ENCODE peak calls at places on chromosomes 6 and 20, in ten cellular contexts. D, N, M, B, H, P, V, X, Z and F are unnamed samples.

GRCh38 chr20:39812116-39812515 is 850.0 kb downstream of the DHX35 start:
- DNase-seq in H (no peak), P (no peak), N (no peak), V (no peak), M (peak; percentile 73), X (no peak), Z (no peak), B (no peak), D (no peak), F (no peak)

GRCh38 chr6:37177950-37178517 is 8.1 kb downstream of the PIM1 start:
- DNase-seq in D (no peak), M (no peak), N (no peak), Z (no peak), H (no peak), X (no peak), P (no peak), V (no peak), B (no peak), F (no peak)

GRCh38 chr6:149501768-149502167 is 17.0 kb upstream of the ZC3H12D start:
- DNase-seq in V (no peak), N (no peak), H (no peak), M (no peak), Z (no peak), P (no peak), D (no peak), X (no peak), B (no peak), F (no peak)

GRCh38 chr6:40249935-40250334 is 315.7 kb upstream of the MOCS1 start:
- DNase-seq in X (no peak), D (no peak), M (no peak), B (no peak), V (no peak), P (no peak), Z (no peak), H (no peak), N (no peak), F (no peak)

GRCh38 chr6:35919085-35919826 is 1.6 kb downstream of the SRPK1 start:
- DNase-seq in X (no peak), V (no peak), D (no peak), N (no peak), P (peak; percentile 11), H (no peak), Z (no peak), B (peak; percentile 60), M (no peak), F (no peak)

GRCh38 chr6:136582702-136583471 is 32.7 kb upstream of the MAP7 start:
- DNase-seq in B (peak; percentile 93), P (no peak), H (no peak), N (no peak), M (no peak), X (no peak), V (no peak), D (no peak), Z (no peak), F (no peak)

GRCh38 chr6:125325586-125325985 is 23.8 kb upstream of the HDDC2 start:
- DNase-seq in X (no peak), M (no peak), N (no peak), P (no peak), H (no peak), Z (no peak), V (no peak), D (no peak), B (no peak), F (no peak)

GRCh38 chr6:13089296-13089994 is 238.9 kb downstream of the TBC1D7 start:
- DNase-seq in V (no peak), P (no peak), M (no peak), H (no peak), B (peak; percentile 68), Z (no peak), N (no peak), D (no peak), X (no peak), F (no peak)

GRCh38 chr6:161318456-161318855 is 44.6 kb upstream of the AGPAT4 start:
- DNase-seq in Z (no peak), P (no peak), X (no peak), D (no peak), V (no peak), B (no peak), M (no peak), N (no peak), H (peak; percentile 20), F (no peak)

GRCh38 chr20:33781133-33781532 is 30.0 kb upstream of the CHMP4B start:
- DNase-seq in N (no peak), B (no peak), P (no peak), V (no peak), H (no peak), D (no peak), Z (no peak), X (peak; percentile 27), M (no peak), F (no peak)

GRCh38 chr6:34157851-34158250 is 12.0 kb upstream of the GRM4 start:
- DNase-seq in X (no peak), B (no peak), N (no peak), D (no peak), V (no peak), Z (no peak), H (no peak), M (no peak), P (no peak), F (no peak)

GRCh38 chr6:4910060-4910746 is 93.6 kb downstream of the RPP40 start:
- DNase-seq in N (no peak), P (no peak), M (no peak), X (no peak), D (no peak), Z (no peak), V (no peak), B (no peak), H (no peak), F (no peak)

GRCh38 chr6:4912559-4912958 is 91.3 kb downstream of the RPP40 start:
- DNase-seq in H (no peak), N (no peak), B (no peak), V (peak; percentile 68), Z (no peak), X (no peak), D (no peak), M (no peak), P (no peak), F (no peak)

GRCh38 chr6:4913705-4914411 is 90.0 kb downstream of the RPP40 start:
- DNase-seq in N (no peak), B (no peak), Z (no peak), X (no peak), H (no peak), M (no peak), P (no peak), V (no peak), D (no peak), F (no peak)

GRCh38 chr6:4916954-4917561 is 86.8 kb downstream of the RPP40 start:
- DNase-seq in X (no peak), M (no peak), V (no peak), D (no peak), H (no peak), P (no peak), N (no peak), B (no peak), Z (no peak), F (no peak)

GRCh38 chr6:4914412-4915159 is 89.3 kb downstream of the RPP40 start:
- DNase-seq in P (no peak), M (peak; percentile 21), D (no peak), B (peak; percentile 64), N (no peak), H (no peak), Z (no peak), X (no peak), V (no peak), F (no peak)
- H3K4me1 ChIP-seq in P (no peaks in the 10 kb centered on the region), M (peaks cover 17% of the 10 kb centered on the region), D (peaks cover 51% of the 10 kb centered on the region), B (peaks cover 12% of the 10 kb centered on the region), N (no peaks in the 10 kb centered on the region), H (no peaks in the 10 kb centered on the region), Z (peaks cover 16% of the 10 kb centered on the region), X (peaks cover 39% of the 10 kb centered on the region), V (peaks cover 10% of the 10 kb centered on the region), F (peaks cover 16% of the 10 kb centered on the region)

GRCh38 chr6:156634971-156635371 is 142.2 kb upstream of the ARID1B start:
- DNase-seq in V (peak; percentile 31), B (no peak), H (no peak), Z (no peak), X (no peak), D (no peak), N (no peak), P (no peak), M (no peak), F (no peak)
- H3K4me3 ChIP-seq in V (no peak overlapping the region), B (no peak overlapping the region), H (no peak overlapping the region), Z (peak overlapping the region; percentile 37), X (peak overlapping the region; percentile 43), D (no peak overlapping the region), N (peak overlapping the region; percentile 37), P (peak overlapping the region; percentile 37), M (no peak overlapping the region), F (peak overlapping the region; percentile 55)

GRCh38 chr6:157613011-157613522 is 210.0 kb upstream of the SNX9 start:
- DNase-seq in D (no peak), M (peak; percentile 32), N (no peak), H (no peak), B (peak; percentile 97), X (no peak), Z (no peak), P (no peak), V (no peak), F (no peak)

GRCh38 chr6:157614026-157614484 is 209.0 kb upstream of the SNX9 start:
- DNase-seq in B (no peak), H (no peak), X (no peak), P (no peak), M (no peak), V (no peak), N (no peak), D (no peak), Z (no peak), F (no peak)

GRCh38 chr6:157611406-157611805 is 211.6 kb upstream of the SNX9 start:
- DNase-seq in V (no peak), B (no peak), P (no peak), M (no peak), D (no peak), H (no peak), Z (no peak), X (no peak), N (no peak), F (no peak)

GRCh38 chr6:157615951-157616350 is 207.1 kb upstream of the SNX9 start:
- DNase-seq in V (no peak), Z (no peak), H (no peak), X (no peak), B (no peak), P (no peak), N (no peak), M (no peak), D (no peak), F (no peak)

DNA sequence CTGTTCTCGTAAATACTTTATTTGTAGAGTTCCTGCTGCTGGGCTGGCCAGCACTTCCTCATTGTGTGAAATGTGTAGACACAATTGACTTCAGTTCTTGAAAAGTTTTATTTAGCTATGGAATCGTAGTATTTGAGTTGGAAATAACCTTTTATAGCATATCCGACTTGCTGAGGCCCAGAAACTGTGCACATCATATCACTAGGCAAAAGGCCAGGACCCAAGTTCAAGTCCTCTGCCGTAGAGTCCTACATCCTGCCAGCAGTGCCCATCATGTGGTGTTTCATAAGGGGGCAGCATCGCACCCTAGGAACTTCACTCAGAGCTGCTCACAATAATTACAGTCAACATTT is 207.7 kb upstream of the SNX9 start:
- DNase-seq in X (no peak), H (no peak), V (no peak), N (no peak), D (no peak), Z (no peak), B (no peak), M (no peak), P (no peak), F (no peak)
- H3K27ac ChIP-seq in X (no peak overlapping the region), H (no peak overlapping the region), V (no peak overlapping the region), N (no peak overlapping the region), D (no peak overlapping the region), Z (peak overlapping the region; percentile 4), B (no peak overlapping the region), M (no peak overlapping the region), P (no peak overlapping the region), F (no peak overlapping the region)

GRCh38 chr20:38146156-38146555 is 18.9 kb downstream of the TGM2 start:
- DNase-seq in Z (no peak), D (no peak), M (no peak), H (no peak), P (no peak), X (no peak), B (no peak), N (no peak), V (no peak), F (no peak)
- H3K4me1 ChIP-seq in Z (peaks cover 54% of the 10 kb centered on the region), D (no peaks in the 10 kb centered on the region), M (peaks cover 20% of the 10 kb centered on the region), H (peaks cover 10% of the 10 kb centered on the region), P (no peaks in the 10 kb centered on the region), X (peaks cover 13% of the 10 kb centered on the region), B (peaks cover 19% of the 10 kb centered on the region), N (peaks cover 10% of the 10 kb centered on the region), V (no peaks in the 10 kb centered on the region), F (peaks cover 32% of the 10 kb centered on the region)